ENCODE peak calls at places on chromosomes 12 and 14, in six cellular contexts. X, T, Q, K, G and C are unnamed samples.

GRCh38 chr14:76653875-76654572 is 107.2 kb upstream of the VASH1 start:
- DNase-seq in X (no peak), T (no peak), Q (no peak), K (no peak), G (no peak), C (no peak)

GRCh38 chr12:107330901-107331431 is 237.6 kb upstream of the CRY1 start:
- DNase-seq in X (no peak), T (peak; percentile 61), Q (no peak), K (no peak), G (no peak), C (no peak)

GRCh38 chr12:57631566-57632368 is 1.2 kb downstream of the B4GALNT1 start:
- DNase-seq in X (peak; percentile 49), T (no peak), Q (peak; percentile 61), K (no peak), G (no peak), C (no peak)

GRCh38 chr12:107352347-107353081 is 259.2 kb upstream of the CRY1 start:
- DNase-seq in X (no peak), T (no peak), Q (no peak), K (no peak), G (no peak), C (no peak)

GRCh38 chr14:59630281-59630963 is 53.8 kb upstream of the CCDC175 start:
- DNase-seq in X (no peak), T (peak; percentile 75), Q (no peak), K (no peak), G (no peak), C (no peak)

GRCh38 chr12:46267618-46268348 is 1.1 kb downstream of the SLC38A1 start:
- DNase-seq in X (no peak), T (peak; percentile 72), Q (no peak), K (peak; percentile 38), G (peak; percentile 65), C (no peak)

GRCh38 chr12:110079477-110080400 is 31.4 kb upstream of the C12orf76 start:
- DNase-seq in X (peak; percentile 62), T (no peak), Q (no peak), K (peak; percentile 27), G (peak; percentile 86), C (peak; percentile 40)

GRCh38 chr14:72256055-72256454 is 323.8 kb downstream of the RGS6 start:
- DNase-seq in X (no peak), T (no peak), Q (no peak), K (no peak), G (no peak), C (no peak)

GRCh38 chr12:41274643-41275042 is 86.5 kb downstream of the PDZRN4 start:
- DNase-seq in X (no peak), T (no peak), Q (no peak), K (no peak), G (no peak), C (no peak)

DNA sequence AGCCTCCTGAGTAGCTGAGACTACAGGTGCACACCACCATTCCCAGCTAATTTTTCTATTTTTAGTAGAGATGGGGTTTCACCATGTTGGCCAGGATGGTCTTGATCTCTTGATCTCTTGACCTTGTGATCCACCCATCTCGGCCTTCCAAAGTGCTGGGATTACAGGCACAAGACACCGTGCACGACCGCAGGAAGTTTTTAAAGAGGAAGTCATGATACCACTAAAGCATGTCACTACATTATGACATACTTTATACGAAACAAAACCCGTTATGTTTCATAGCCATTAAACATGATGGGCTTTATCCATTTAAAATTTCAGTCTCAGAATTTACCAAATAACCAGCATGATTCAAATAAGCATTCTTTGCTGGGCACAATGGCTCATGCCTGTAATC is 83.8 kb upstream of the DUSP6 start:
- DNase-seq in X (no peak), T (no peak), Q (no peak), K (no peak), G (no peak), C (no peak)
- H3K27ac ChIP-seq in X (no peak overlapping the region), T (no peak overlapping the region), Q (no peak overlapping the region), K (no peak overlapping the region), G (no peak overlapping the region), C (no peak overlapping the region)

GRCh38 chr12:111806304-111806703 is 35.7 kb upstream of the MAPKAPK5 start:
- DNase-seq in X (no peak), T (no peak), Q (no peak), K (no peak), G (no peak), C (no peak)
- H3K36me3 ChIP-seq in X (no peaks in the 10 kb centered on the region), T (peaks cover 49% of the 10 kb centered on the region), Q (peaks cover 91% of the 10 kb centered on the region), K (peaks cover 24% of the 10 kb centered on the region), G (no peaks in the 10 kb centered on the region), C (peaks cover 97% of the 10 kb centered on the region)

GRCh38 chr12:5796171-5797091 is 148.6 kb downstream of the ANO2 start:
- DNase-seq in X (no peak), T (peak; percentile 95), Q (no peak), K (peak; percentile 26), G (peak; percentile 50), C (peak; percentile 50)
- TF ChIP-seq CTCF in X (peak; percentile 20), T (peak; percentile 100), Q (no peak), K (peak; percentile 78), G (peak; percentile 87), C (peak; percentile 66)

GRCh38 chr12:94643585-94643984 is 6.8 kb downstream of the TMCC3 start:
- DNase-seq in X (no peak), T (no peak), Q (no peak), K (no peak), G (peak; percentile 45), C (no peak)
- H3K27ac ChIP-seq in X (peak overlapping the region; percentile 98), T (no peak overlapping the region), Q (no peak overlapping the region), K (no peak overlapping the region), G (peak overlapping the region; percentile 41), C (peak overlapping the region; percentile 33)

GRCh38 chr14:81200041-81200440 is 20.7 kb downstream of the GTF2A1 start:
- DNase-seq in X (no peak), T (no peak), Q (no peak), K (no peak), G (no peak), C (no peak)
- H3K36me3 ChIP-seq in X (peaks cover 7% of the 10 kb centered on the region), T (peaks cover 91% of the 10 kb centered on the region), Q (peaks cover 70% of the 10 kb centered on the region), K (no peaks in the 10 kb centered on the region), G (no peaks in the 10 kb centered on the region), C (peaks cover 76% of the 10 kb centered on the region)

GRCh38 chr12:54981796-54982195 is 2.8 kb downstream of the TESPA1 start:
- DNase-seq in X (no peak), T (no peak), Q (no peak), K (no peak), G (no peak), C (no peak)

GRCh38 chr12:54987611-54988231 is 3.2 kb upstream of the TESPA1 start:
- DNase-seq in X (no peak), T (no peak), Q (no peak), K (no peak), G (no peak), C (no peak)

GRCh38 chr12:54988402-54989054 is 4.0 kb upstream of the TESPA1 start:
- DNase-seq in X (peak; percentile 87), T (no peak), Q (peak; percentile 65), K (peak; percentile 50), G (peak; percentile 76), C (peak; percentile 92)

GRCh38 chr12:54983536-54984102 is 943 bp downstream of the TESPA1 start:
- DNase-seq in X (no peak), T (no peak), Q (no peak), K (no peak), G (no peak), C (no peak)

GRCh38 chr12:54984602-54985376 is at the start of gene TESPA1:
- DNase-seq in X (peak; percentile 67), T (no peak), Q (peak; percentile 61), K (peak; percentile 59), G (peak; percentile 95), C (peak; percentile 60)
- TF ChIP-seq CTCF in X (no peak), T (no peak), Q (no peak), K (no peak), G (no peak), C (no peak)

DNA sequence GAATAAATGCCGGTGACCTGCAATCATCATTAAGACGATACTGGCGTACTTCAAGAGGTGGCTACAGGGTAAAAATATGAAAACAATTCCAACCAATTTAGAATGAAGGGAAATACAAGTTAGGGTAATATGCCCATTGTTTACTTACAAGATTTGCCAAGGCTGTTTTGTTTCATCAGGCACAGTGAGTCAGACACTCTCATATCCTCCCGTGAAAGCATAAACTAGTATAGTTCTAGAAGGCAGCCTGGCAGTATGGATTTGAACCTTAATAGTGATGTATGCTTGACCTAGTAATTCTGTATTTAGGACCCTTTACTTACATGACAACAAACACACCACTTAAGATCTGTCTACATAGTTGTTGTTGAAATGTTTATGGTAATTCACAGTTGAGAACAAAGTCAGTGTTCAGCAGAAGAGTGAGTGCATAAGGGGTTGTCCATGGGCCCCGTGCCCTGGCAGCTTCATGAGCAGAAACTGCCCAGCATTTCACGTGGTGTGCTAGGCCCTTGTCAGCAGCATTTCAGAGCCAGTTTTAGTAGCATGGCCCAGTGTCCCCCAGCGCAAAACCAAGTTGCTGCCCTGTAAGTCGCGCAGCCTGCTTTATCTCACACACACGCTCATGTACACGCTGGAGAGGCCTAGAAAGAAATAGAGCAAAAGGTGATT is 80.8 kb downstream of the EP400 start:
- DNase-seq in X (no peak), T (no peak), Q (no peak), K (no peak), G (no peak), C (peak; percentile 59)
- H3K27ac ChIP-seq in X (peak overlapping the region; percentile 70), T (no peak overlapping the region), Q (no peak overlapping the region), K (no peak overlapping the region), G (no peak overlapping the region), C (peak overlapping the region; percentile 87)

DNA sequence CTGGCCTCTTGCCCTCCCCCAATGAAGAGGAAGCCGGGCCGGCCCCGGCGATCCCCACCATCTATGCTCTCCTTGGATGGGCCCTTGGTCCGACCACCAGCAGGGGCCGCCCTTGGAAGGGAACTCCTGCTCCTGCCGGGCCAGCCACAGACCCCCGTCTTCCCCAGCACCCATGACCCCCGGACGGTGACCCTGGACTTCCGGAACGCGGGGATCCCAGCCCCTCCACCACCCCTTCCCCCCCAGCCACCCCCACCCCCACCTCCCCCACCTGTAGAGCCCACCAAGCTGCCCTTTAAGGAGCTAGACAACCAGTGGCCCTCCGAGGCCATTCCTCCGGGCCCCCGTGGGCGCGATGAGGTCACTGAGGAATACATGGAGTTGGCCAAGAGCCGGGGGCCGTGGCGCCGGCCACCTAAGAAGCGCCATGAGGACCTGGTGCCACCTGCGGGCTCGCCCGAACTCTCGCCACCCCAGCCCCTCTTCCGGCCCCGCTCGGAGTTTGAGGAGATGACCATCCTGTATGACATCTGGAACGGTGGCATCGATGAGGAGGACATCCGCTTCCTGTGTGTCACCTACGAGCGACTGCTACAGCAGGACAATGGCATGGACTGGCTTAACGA is 19.4 kb downstream of the SETD1B start:
- DNase-seq in X (no peak), T (peak; percentile 74), Q (no peak), K (no peak), G (no peak), C (no peak)
- H3K36me3 ChIP-seq in X (peaks cover 7% of the 10 kb centered on the region), T (peaks cover 80% of the 10 kb centered on the region), Q (peaks cover 82% of the 10 kb centered on the region), K (peaks cover 33% of the 10 kb centered on the region), G (no peaks in the 10 kb centered on the region), C (peaks cover 80% of the 10 kb centered on the region)